ENCODE peak calls at places on chromosome 1, in ten cellular contexts. E, T, U, K, S, J, D, X, H and G are unnamed samples.
A peak's percentile ranks its signal among the peaks of the same experiment; 100 is the strongest.

GRCh38 chr1:79599257-79599656 is 592.7 kb upstream of the ADGRL4 start:
- DNase-seq in E (no peak), T (no peak), U (no peak), K (no peak), S (peak; percentile 18), J (no peak), D (no peak), X (no peak), H (no peak), G (no peak)

GRCh38 chr1:165434264-165434663 is 10.7 kb downstream of the RXRG start:
- DNase-seq in E (no peak), T (no peak), U (no peak), K (peak; percentile 19), S (no peak), J (no peak), D (no peak), X (no peak), H (no peak), G (no peak)

GRCh38 chr1:183310753-183311465 is 107.3 kb downstream of the NMNAT2 start:
- DNase-seq in E (no peak), T (no peak), U (no peak), K (peak; percentile 67), S (no peak), J (no peak), D (no peak), X (no peak), H (no peak), G (no peak)

GRCh38 chr1:6646499-6647148 is 22.0 kb downstream of the THAP3 start:
- DNase-seq in E (peak; percentile 20), T (peak; percentile 62), U (no peak), K (peak; percentile 66), S (peak; percentile 71), J (no peak), D (peak; percentile 63), X (no peak), H (peak; percentile 65), G (peak; percentile 4)

GRCh38 chr1:176789571-176790090 is 326.7 kb downstream of the PAPPA2 start:
- DNase-seq in E (no peak), T (no peak), U (no peak), K (no peak), S (no peak), J (no peak), D (no peak), X (no peak), H (no peak), G (no peak)

GRCh38 chr1:231016234-231016633 is 23.8 kb downstream of the FAM89A start:
- DNase-seq in E (no peak), T (no peak), U (no peak), K (no peak), S (no peak), J (no peak), D (no peak), X (no peak), H (no peak), G (no peak)

GRCh38 chr1:224438989-224439388 is 4.4 kb upstream of the WDR26 start:
- DNase-seq in E (no peak), T (no peak), U (peak; percentile 67), K (peak; percentile 49), S (no peak), J (no peak), D (no peak), X (no peak), H (no peak), G (no peak)

GRCh38 chr1:234322979-234323378 is 50.3 kb upstream of the COA6 start:
- DNase-seq in E (no peak), T (peak; percentile 38), U (no peak), K (peak; percentile 52), S (peak; percentile 15), J (no peak), D (peak; percentile 38), X (no peak), H (peak; percentile 40), G (no peak)

GRCh38 chr1:187051618-187052232 is 223.0 kb downstream of the PLA2G4A start:
- DNase-seq in E (peak; percentile 14), T (peak; percentile 29), U (no peak), K (peak; percentile 6), S (peak; percentile 53), J (no peak), D (peak; percentile 35), X (no peak), H (peak; percentile 62), G (no peak)

GRCh38 chr1:63937623-63938022 is 163.8 kb downstream of the ROR1 start:
- DNase-seq in E (no peak), T (no peak), U (no peak), K (no peak), S (no peak), J (no peak), D (no peak), X (no peak), H (no peak), G (no peak)

GRCh38 chr1:63935553-63935952 is 161.7 kb downstream of the ROR1 start:
- DNase-seq in E (no peak), T (no peak), U (no peak), K (no peak), S (no peak), J (no peak), D (no peak), X (no peak), H (no peak), G (no peak)

GRCh38 chr1:63936276-63936675 is 162.5 kb downstream of the ROR1 start:
- DNase-seq in E (no peak), T (no peak), U (no peak), K (no peak), S (no peak), J (no peak), D (no peak), X (no peak), H (no peak), G (no peak)

GRCh38 chr1:63931468-63931867 is 157.7 kb downstream of the ROR1 start:
- DNase-seq in E (no peak), T (no peak), U (no peak), K (no peak), S (peak; percentile 36), J (no peak), D (no peak), X (no peak), H (peak; percentile 80), G (no peak)

GRCh38 chr1:63935148-63935547 is 161.3 kb downstream of the ROR1 start:
- DNase-seq in E (no peak), T (no peak), U (no peak), K (peak; percentile 64), S (peak; percentile 37), J (no peak), D (no peak), X (no peak), H (peak; percentile 55), G (no peak)
- TF ChIP-seq CTCF in E (peak; percentile 20), T (peak; percentile 11), U (no peak), K (peak; percentile 54), S (peak; percentile 10), J (peak; percentile 10), D (no peak), X (no peak), H (peak; percentile 41), G (peak; percentile 30)

DNA sequence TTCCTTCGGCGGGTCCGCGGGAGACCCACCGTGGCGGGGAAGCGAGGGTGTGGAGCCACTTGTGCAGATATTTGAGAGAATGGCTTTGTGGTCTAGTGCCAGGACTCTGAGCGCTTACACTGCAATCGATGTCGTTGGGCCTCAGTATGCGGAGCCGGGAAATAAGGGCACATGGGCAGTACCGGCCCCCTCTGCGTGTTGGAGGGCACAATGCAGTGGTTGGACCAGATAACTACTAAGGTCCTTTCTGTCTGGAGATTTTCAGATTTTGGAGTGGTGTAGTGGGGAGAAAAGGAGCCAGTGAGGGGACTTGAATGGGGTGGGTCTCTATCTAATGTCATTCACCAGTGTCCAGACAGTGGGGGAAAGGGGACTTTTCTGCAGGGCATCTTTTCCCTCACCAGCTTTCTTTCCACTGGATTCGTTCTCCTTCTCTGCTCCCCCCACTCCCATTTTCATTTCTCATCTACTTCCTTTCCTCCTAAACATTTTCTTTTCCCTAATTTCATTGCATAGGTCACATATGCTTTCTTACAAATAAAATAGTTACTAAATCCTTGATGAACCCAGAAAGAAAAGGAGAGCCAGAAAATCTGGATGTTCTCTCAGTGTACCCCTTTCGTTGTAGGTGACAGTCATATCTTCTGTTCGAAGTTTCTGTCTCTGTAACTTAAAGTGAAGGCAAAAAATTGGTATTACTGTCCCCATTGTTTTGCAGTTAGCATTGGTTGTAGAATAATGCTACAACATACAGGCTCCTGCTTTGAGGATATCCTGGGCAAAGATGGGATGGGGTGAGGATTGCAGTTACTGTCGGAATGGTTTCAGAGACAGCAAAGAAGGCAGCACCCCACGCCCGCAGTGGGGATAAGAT is 1.4 kb downstream of the ATF3 start:
- DNase-seq in E (no peak), T (no peak), U (no peak), K (peak; percentile 34), S (peak; percentile 37), J (no peak), D (no peak), X (no peak), H (no peak), G (no peak)
- TF ChIP-seq CTCF in E (no peak), T (no peak), U (no peak), K (no peak), S (no peak), J (no peak), D (no peak), X (no peak), H (no peak), G (no peak)

GRCh38 chr1:198367296-198367695 is 173.2 kb downstream of the ATP6V1G3 start:
- DNase-seq in E (no peak), T (no peak), U (no peak), K (no peak), S (no peak), J (no peak), D (no peak), X (no peak), H (no peak), G (no peak)

GRCh38 chr1:198364471-198364870 is 176.0 kb downstream of the ATP6V1G3 start:
- DNase-seq in E (no peak), T (no peak), U (no peak), K (no peak), S (peak; percentile 56), J (no peak), D (no peak), X (no peak), H (no peak), G (no peak)

GRCh38 chr1:198359024-198359653 is 181.3 kb downstream of the ATP6V1G3 start:
- DNase-seq in E (no peak), T (no peak), U (no peak), K (no peak), S (peak; percentile 48), J (no peak), D (no peak), X (no peak), H (peak; percentile 57), G (no peak)

GRCh38 chr1:198361373-198361772 is 179.1 kb downstream of the ATP6V1G3 start:
- DNase-seq in E (no peak), T (no peak), U (no peak), K (no peak), S (peak; percentile 45), J (no peak), D (no peak), X (no peak), H (peak; percentile 3), G (no peak)

GRCh38 chr1:198363752-198364151 is 176.7 kb downstream of the ATP6V1G3 start:
- DNase-seq in E (no peak), T (no peak), U (no peak), K (no peak), S (no peak), J (no peak), D (no peak), X (no peak), H (no peak), G (no peak)
- TF ChIP-seq CTCF in E (no peak), T (no peak), U (no peak), K (no peak), S (no peak), J (no peak), D (no peak), X (no peak), H (no peak), G (no peak)

GRCh38 chr1:29416267-29416666 is 179.9 kb downstream of the PTPRU start:
- DNase-seq in E (no peak), T (no peak), U (no peak), K (no peak), S (peak; percentile 4), J (no peak), D (no peak), X (peak; percentile 48), H (peak; percentile 35), G (no peak)
- TF ChIP-seq CTCF in E (peak; percentile 3), T (no peak), U (no peak), K (no peak), S (peak; percentile 15), J (no peak), D (no peak), X (no peak), H (peak; percentile 44), G (peak; percentile 8)